ENCODE peak calls at places on chromosomes 3 and 15, in five cellular contexts. One of them, this sample, is unnamed. For H3K27me3 and H3K4me1, the result is how much of the 10 kb centered on the place peaks cover.

GRCh38 chr15:66864086-66864830 is 162.2 kb downstream of the SMAD6 start:
- DNase-seq in astrocyte: no peak
- DNase-seq in body of pancreas: no peak
- DNase-seq in tibial artery: peak
- DNase-seq in GM23248: no peak
- DNase-seq in this sample: peak

GRCh38 chr3:131794766-131795381 is 239.9 kb downstream of the CPNE4 start:
- DNase-seq in astrocyte: peak
- DNase-seq in body of pancreas: peak
- DNase-seq in tibial artery: no peak
- DNase-seq in GM23248: peak
- DNase-seq in this sample: no peak

GRCh38 chr15:96020133-96020532 is 310.4 kb upstream of the NR2F2 start:
- DNase-seq in astrocyte: no peak
- DNase-seq in body of pancreas: no peak
- DNase-seq in tibial artery: no peak
- DNase-seq in GM23248: no peak
- DNase-seq in this sample: no peak

GRCh38 chr15:68987120-68987519 is 27.4 kb upstream of the NOX5 start:
- DNase-seq in astrocyte: no peak
- DNase-seq in body of pancreas: no peak
- DNase-seq in tibial artery: no peak
- DNase-seq in GM23248: no peak
- DNase-seq in this sample: no peak

GRCh38 chr3:45043715-45044299 is 17.7 kb downstream of the CLEC3B start:
- DNase-seq in astrocyte: peak
- DNase-seq in body of pancreas: no peak
- DNase-seq in tibial artery: no peak
- DNase-seq in GM23248: peak
- DNase-seq in this sample: no peak

GRCh38 chr3:195208631-195209030 is 62.3 kb downstream of the XXYLT1 start:
- DNase-seq in astrocyte: no peak
- DNase-seq in body of pancreas: no peak
- DNase-seq in tibial artery: no peak
- DNase-seq in GM23248: no peak
- DNase-seq in this sample: no peak

GRCh38 chr3:52752045-52752660 is 18.6 kb downstream of the NEK4 start:
- DNase-seq in astrocyte: no peak
- DNase-seq in body of pancreas: no peak
- DNase-seq in tibial artery: no peak
- DNase-seq in GM23248: peak
- DNase-seq in this sample: no peak

GRCh38 chr15:39925112-39925830 is 5.2 kb upstream of the GPR176 start:
- DNase-seq in astrocyte: peak
- DNase-seq in body of pancreas: no peak
- DNase-seq in tibial artery: no peak
- DNase-seq in GM23248: peak
- DNase-seq in this sample: no peak

DNA sequence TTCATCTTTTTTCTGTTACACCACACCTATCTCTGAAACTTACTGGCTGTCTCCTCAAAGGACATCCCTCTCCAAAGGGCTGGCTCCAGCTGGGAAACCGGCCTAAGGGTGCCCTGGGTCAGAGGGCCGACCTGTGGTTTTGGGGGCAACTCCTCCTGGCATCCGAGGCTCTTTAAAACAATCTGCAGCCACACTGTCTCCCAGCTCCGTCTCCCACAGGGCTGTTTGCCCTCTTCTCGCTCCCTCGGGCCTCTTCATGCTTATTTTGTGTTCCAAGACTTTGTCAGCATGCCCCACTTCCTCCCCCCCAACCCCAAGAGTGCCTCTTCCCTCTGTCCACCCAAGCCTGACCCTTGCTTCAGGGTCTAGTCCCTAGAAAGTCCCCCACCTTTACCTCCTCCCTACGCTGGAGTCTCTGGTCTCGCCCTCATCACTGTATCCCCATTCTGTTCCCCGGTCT is 1.3 kb upstream of the CSK start:
- DNase-seq in astrocyte: no peak
- DNase-seq in body of pancreas: no peak
- DNase-seq in tibial artery: no peak
- DNase-seq in GM23248: no peak
- DNase-seq in this sample: no peak
- H3K27ac ChIP-seq in astrocyte: no peak
- H3K27ac ChIP-seq in body of pancreas: no peak
- H3K27ac ChIP-seq in tibial artery: no peak
- H3K27ac ChIP-seq in GM23248: no peak
- H3K27ac ChIP-seq in this sample: peak

GRCh38 chr3:100591411-100591810 is 18.0 kb upstream of the ADGRG7 start:
- DNase-seq in astrocyte: no peak
- DNase-seq in body of pancreas: no peak
- DNase-seq in tibial artery: no peak
- DNase-seq in GM23248: no peak
- DNase-seq in this sample: no peak
- H3K27me3 ChIP-seq in astrocyte: under half
- H3K27me3 ChIP-seq in body of pancreas: under half
- H3K27me3 ChIP-seq in tibial artery: under half
- H3K27me3 ChIP-seq in GM23248: under half
- H3K27me3 ChIP-seq in this sample: under half

GRCh38 chr15:78452485-78452884 is 14.5 kb downstream of the IREB2 start:
- DNase-seq in astrocyte: no peak
- DNase-seq in body of pancreas: no peak
- DNase-seq in tibial artery: no peak
- DNase-seq in GM23248: no peak
- DNase-seq in this sample: no peak
- H3K4me1 ChIP-seq in astrocyte: under half
- H3K4me1 ChIP-seq in body of pancreas: half or more
- H3K4me1 ChIP-seq in tibial artery: under half
- H3K4me1 ChIP-seq in GM23248: under half
- H3K4me1 ChIP-seq in this sample: under half

GRCh38 chr3:31361391-31362273 is 171.1 kb upstream of the STT3B start:
- DNase-seq in astrocyte: peak
- DNase-seq in body of pancreas: no peak
- DNase-seq in tibial artery: no peak
- DNase-seq in GM23248: peak
- DNase-seq in this sample: no peak
- H3K27ac ChIP-seq in astrocyte: peak
- H3K27ac ChIP-seq in body of pancreas: no peak
- H3K27ac ChIP-seq in tibial artery: no peak
- H3K27ac ChIP-seq in GM23248: peak
- H3K27ac ChIP-seq in this sample: no peak

GRCh38 chr3:97057365-97057764 is 243.0 kb downstream of the EPHA6 start:
- DNase-seq in astrocyte: no peak
- DNase-seq in body of pancreas: no peak
- DNase-seq in tibial artery: no peak
- DNase-seq in GM23248: no peak
- DNase-seq in this sample: no peak
- H3K27me3 ChIP-seq in astrocyte: under half
- H3K27me3 ChIP-seq in body of pancreas: under half
- H3K27me3 ChIP-seq in tibial artery: under half
- H3K27me3 ChIP-seq in GM23248: under half
- H3K27me3 ChIP-seq in this sample: under half

DNA sequence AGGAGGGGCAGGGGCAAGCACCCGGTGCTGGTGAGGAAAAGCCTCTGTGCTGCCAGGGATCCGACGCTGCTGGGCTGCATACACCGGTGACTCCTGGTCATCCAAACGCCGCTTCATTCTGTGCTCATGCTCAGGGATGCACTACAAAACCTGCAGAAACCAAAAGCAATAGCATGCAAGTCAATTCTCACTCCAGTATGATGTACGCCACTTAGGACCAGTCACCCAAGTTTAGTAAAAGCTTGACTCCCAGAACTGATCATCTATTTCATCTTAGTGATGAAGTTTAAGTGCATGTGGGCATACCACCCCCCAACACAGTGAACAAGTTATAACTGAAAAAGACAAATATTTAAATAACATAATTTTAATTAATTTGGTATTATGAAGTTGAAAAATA is 21.2 kb downstream of the SIN3A start:
- DNase-seq in astrocyte: no peak
- DNase-seq in body of pancreas: no peak
- DNase-seq in tibial artery: no peak
- DNase-seq in GM23248: no peak
- DNase-seq in this sample: no peak
- H3K4me1 ChIP-seq in astrocyte: under half
- H3K4me1 ChIP-seq in body of pancreas: under half
- H3K4me1 ChIP-seq in tibial artery: under half
- H3K4me1 ChIP-seq in GM23248: under half
- H3K4me1 ChIP-seq in this sample: under half

This sample was measured in right atrium auricular region.